ENCODE peak calls at places on chromosomes 5 and 9, in five cellular contexts. C is Caco-2; B is CD8-positive, alpha-beta T cell; H is uterus; Y is upper lobe of right lung. R is an unnamed sample.

GRCh38 chr5:31855527-31855862 is 216.6 kb downstream of the PDZD2 start:
- DNase-seq in C (no peak), B (no peak), H (no peak), Y (no peak), R (no peak)

GRCh38 chr9:98120476-98120875 is 1.5 kb upstream of the TRIM14 start:
- DNase-seq in H (no peak), C (peak; percentile 40), Y (no peak), B (no peak), R (no peak)

GRCh38 chr9:69028754-69029153 is 6.8 kb upstream of the FXN start:
- DNase-seq in C (no peak), H (no peak), B (no peak), Y (no peak), R (no peak)

GRCh38 chr5:179858241-179858585 is 404 bp downstream of the MRNIP start:
- DNase-seq in H (no peak), C (peak; percentile 55), B (peak; percentile 36), Y (peak; percentile 75), R (no peak)

GRCh38 chr9:112852741-112853505 is 37.8 kb downstream of the SLC46A2 start:
- DNase-seq in C (no peak), Y (no peak), B (no peak), H (no peak), R (no peak)

GRCh38 chr5:153618857-153619256 is 128.4 kb downstream of the GRIA1 start:
- DNase-seq in C (no peak), B (no peak), Y (no peak), H (no peak), R (no peak)

GRCh38 chr5:150266807-150267408 is 22.7 kb downstream of the CAMK2A start:
- DNase-seq in Y (no peak), C (no peak), B (no peak), H (no peak), R (no peak)

GRCh38 chr9:125100822-125101221 is 42.5 kb downstream of the SCAI start:
- DNase-seq in B (no peak), C (no peak), H (no peak), Y (no peak), R (no peak)

GRCh38 chr5:178589180-178590140 is 733 bp downstream of the COL23A1 start:
- DNase-seq in Y (peak; percentile 73), H (no peak), C (peak; percentile 54), B (no peak), R (peak; percentile 55)

GRCh38 chr5:55601209-55601618 is 66.5 kb upstream of the PLPP1 start:
- DNase-seq in C (peak; percentile 85), H (peak; percentile 90), B (no peak), Y (peak; percentile 66), R (peak; percentile 89)

GRCh38 chr9:17731308-17731707 is 152.4 kb downstream of the SH3GL2 start:
- DNase-seq in C (no peak), Y (no peak), H (no peak), B (no peak), R (no peak)

GRCh38 chr9:133960568-133961129 is 31.5 kb downstream of the VAV2 start:
- DNase-seq in C (no peak), H (no peak), B (no peak), Y (no peak), R (peak; percentile 56)

GRCh38 chr5:43400082-43400481 is 12.1 kb downstream of the CCL28 start:
- DNase-seq in H (no peak), C (no peak), B (no peak), Y (no peak), R (no peak)

GRCh38 chr5:54217826-54218503 is 92.4 kb downstream of the ARL15 start:
- DNase-seq in Y (no peak), C (peak; percentile 63), H (peak; percentile 46), B (no peak), R (no peak)

DNA sequence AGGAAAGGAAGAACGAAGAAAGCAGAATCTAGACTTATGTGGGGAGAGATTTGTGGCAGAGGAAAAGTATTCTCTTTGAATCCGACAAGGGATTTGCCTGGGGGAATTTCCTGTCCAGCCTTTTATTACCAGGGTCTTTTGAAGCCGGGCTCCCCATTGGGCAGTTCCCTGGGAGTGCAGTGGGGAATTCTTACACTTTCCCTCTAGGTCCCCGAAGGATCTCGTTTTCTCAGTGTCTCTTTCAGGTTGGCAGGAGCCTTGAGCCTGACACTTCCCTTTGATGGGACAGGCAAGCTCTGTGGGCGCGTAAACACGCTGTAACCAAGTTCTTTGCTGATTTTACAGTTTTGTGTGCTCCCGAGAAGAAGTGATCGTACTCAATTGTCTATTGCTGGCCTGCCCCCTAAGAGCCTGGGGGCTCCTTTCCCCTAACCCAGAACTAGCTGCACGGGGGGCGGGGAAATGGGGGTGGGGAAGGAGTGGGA is 582 bp upstream of the VCAN start:
- DNase-seq in H (no peak), Y (no peak), B (no peak), C (no peak), R (peak; percentile 46)
- H3K4me3 ChIP-seq in H (peak overlapping the region; percentile 35), Y (peak overlapping the region; percentile 59), B (no peak overlapping the region), C (peak overlapping the region; percentile 50), R (peak overlapping the region; percentile 67)

GRCh38 chr5:6377121-6377520 is 1.2 kb downstream of the MED10 start:
- DNase-seq in B (no peak), C (no peak), H (no peak), Y (no peak), R (no peak)
- H3K36me3 ChIP-seq in B (peaks cover 43% of the 10 kb centered on the region), C (peaks cover 8% of the 10 kb centered on the region), H (no peaks in the 10 kb centered on the region), Y (peaks cover 48% of the 10 kb centered on the region), R (peaks cover 10% of the 10 kb centered on the region)

GRCh38 chr9:127966416-127967150 is 14.2 kb downstream of the EEIG1 start:
- DNase-seq in Y (no peak), C (no peak), H (peak; percentile 37), B (no peak), R (peak; percentile 41)
- H3K4me1 ChIP-seq in Y (peaks cover 73% of the 10 kb centered on the region), C (peaks cover 30% of the 10 kb centered on the region), H (peaks cover 70% of the 10 kb centered on the region), B (peaks cover 98% of the 10 kb centered on the region), R (peaks cover 4% of the 10 kb centered on the region)

DNA sequence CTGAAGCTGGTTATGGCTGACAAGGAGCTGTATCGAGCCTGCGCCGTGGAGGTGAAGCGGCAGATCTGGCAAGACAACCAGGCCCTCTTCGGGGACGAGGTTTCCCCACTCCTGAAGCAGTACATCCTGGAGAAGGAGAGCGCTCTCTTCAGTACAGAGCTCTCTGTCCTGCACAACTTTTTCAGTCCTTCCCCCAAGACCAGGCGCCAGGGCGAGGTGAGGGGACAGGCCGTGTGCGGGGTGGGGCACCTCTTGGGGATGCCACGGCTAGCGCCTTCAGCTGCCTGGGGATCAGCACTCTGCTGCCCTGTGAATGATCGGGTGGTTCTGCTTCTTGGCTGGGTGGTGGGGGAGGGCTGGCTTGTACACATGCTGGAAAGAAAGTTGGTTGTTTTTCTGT is 1.7 kb downstream of the NELFB start:
- DNase-seq in B (no peak), Y (no peak), C (no peak), H (no peak), R (no peak)
- H3K4me3 ChIP-seq in B (no peak overlapping the region), Y (no peak overlapping the region), C (peak overlapping the region; percentile 1), H (no peak overlapping the region), R (no peak overlapping the region)